ENCODE peak calls at places on chromosomes 7 and 10, in seven cellular contexts. U is type B pancreatic cell; I is MCF 10A; W is SJSA1; X is WERI-Rb-1; A is stimulated activated CD8-positive, alpha-beta memory T cell treated with anti-CD3 and anti-CD28 coated beads, Interleukin-2, amount 100 ng/mL, for 1 hour; R is GM04503. S is an unnamed sample.

GRCh38 chr7:48337012-48337621 is 165.9 kb downstream of the ABCA13 start:
- DNase-seq in W (no peak), U (no peak), R (no peak), I (peak; percentile 47), X (peak; percentile 39), A (no peak), S (no peak)

GRCh38 chr10:61942997-61943457 is 41.5 kb downstream of the ARID5B start:
- DNase-seq in R (peak; percentile 28), W (no peak), A (no peak), U (no peak), X (no peak), I (peak; percentile 35), S (no peak)

GRCh38 chr7:94483843-94484242 is 25.8 kb upstream of the CASD1 start:
- DNase-seq in R (no peak), W (no peak), X (no peak), U (no peak), A (no peak), I (no peak), S (no peak)

GRCh38 chr7:72405389-72405788 is 6.7 kb downstream of the CALN1 start:
- DNase-seq in R (no peak), U (no peak), I (peak; percentile 57), A (no peak), W (no peak), X (no peak), S (no peak)

GRCh38 chr10:13686331-13686752 is 99.6 kb downstream of the PRPF18 start:
- DNase-seq in U (no peak), W (no peak), X (no peak), A (no peak), I (no peak), R (no peak), S (no peak)

GRCh38 chr7:157047148-157047547 is 36.7 kb upstream of the MNX1 start:
- DNase-seq in I (no peak), X (no peak), W (no peak), A (no peak), U (no peak), R (no peak), S (no peak)

GRCh38 chr7:38311329-38311937 is 38.0 kb upstream of the TARP start:
- DNase-seq in R (no peak), W (no peak), U (no peak), X (peak; percentile 77), A (no peak), I (no peak), S (no peak)

GRCh38 chr7:17434841-17435692 is 136.6 kb downstream of the AHR start:
- DNase-seq in R (no peak), W (no peak), A (no peak), U (no peak), X (no peak), I (no peak), S (no peak)

GRCh38 chr10:98373691-98374090 is 41.3 kb downstream of the PYROXD2 start:
- DNase-seq in I (no peak), R (no peak), X (no peak), U (no peak), A (no peak), W (no peak), S (no peak)

GRCh38 chr7:15245801-15246200 is 316.0 kb downstream of the AGMO start:
- DNase-seq in W (no peak), R (no peak), U (no peak), I (no peak), X (no peak), A (no peak), S (no peak)

GRCh38 chr7:136228185-136228584 is 251.0 kb upstream of the MTPN start:
- DNase-seq in A (no peak), W (no peak), R (no peak), U (no peak), X (no peak), I (no peak), S (no peak)

GRCh38 chr7:132228240-132228639 is 348.0 kb downstream of the PLXNA4 start:
- DNase-seq in R (no peak), A (no peak), X (no peak), I (no peak), W (no peak), U (no peak), S (no peak)

GRCh38 chr7:590731-591551 is 71.3 kb upstream of the PDGFA start:
- DNase-seq in A (no peak), U (no peak), W (no peak), I (no peak), R (no peak), X (no peak), S (no peak)

GRCh38 chr7:149007146-149007545 is 21.2 kb downstream of the PDIA4 start:
- DNase-seq in X (no peak), I (no peak), W (no peak), A (no peak), R (no peak), U (no peak), S (no peak)

GRCh38 chr10:118725784-118726507 is 28.8 kb downstream of the CACUL1 start:
- DNase-seq in A (no peak), W (no peak), U (no peak), I (no peak), R (peak; percentile 32), X (no peak), S (no peak)

GRCh38 chr7:106262268-106262881 is 22.4 kb downstream of the NAMPT start:
- DNase-seq in A (no peak), I (no peak), X (no peak), W (no peak), U (no peak), R (no peak), S (no peak)

GRCh38 chr10:125756196-125756595 is 19.4 kb downstream of the MMP21 start:
- DNase-seq in A (no peak), I (no peak), W (no peak), R (no peak), U (no peak), X (no peak), S (no peak)

GRCh38 chr7:39336457-39336856 is 229.7 kb upstream of the YAE1 start:
- DNase-seq in U (no peak), R (no peak), I (no peak), W (no peak), X (no peak), A (no peak), S (no peak)

GRCh38 chr7:1555046-1555812 is 776 bp downstream of the TMEM184A start:
- DNase-seq in A (no peak), U (no peak), I (peak; percentile 93), R (peak; percentile 41), W (peak; percentile 97), X (peak; percentile 94), S (no peak)

GRCh38 chr7:6338551-6339274 is 66.3 kb upstream of the CYTH3 start:
- DNase-seq in U (no peak), X (no peak), R (no peak), W (no peak), A (no peak), I (no peak), S (no peak)

GRCh38 chr7:114660007-114660406 is 245.4 kb downstream of the FOXP2 start:
- DNase-seq in X (no peak), I (no peak), A (no peak), U (no peak), R (no peak), W (no peak), S (no peak)

GRCh38 chr7:149856-150636 is 42.3 kb upstream of the FAM20C start:
- DNase-seq in X (no peak), W (no peak), A (no peak), R (no peak), I (no peak), U (peak; percentile 71), S (peak; percentile 11)

GRCh38 chr7:6279937-6280336 is 7.5 kb upstream of the CYTH3 start:
- DNase-seq in U (no peak), I (no peak), R (no peak), A (no peak), W (no peak), X (no peak), S (no peak)

GRCh38 chr7:117259626-117260025 is 63.2 kb downstream of the WNT2 start:
- DNase-seq in X (no peak), W (no peak), A (no peak), I (no peak), R (peak; percentile 69), U (no peak), S (no peak)

GRCh38 chr10:118763202-118763988 is 8.6 kb upstream of the CACUL1 start:
- DNase-seq in X (no peak), R (no peak), A (no peak), I (no peak), U (no peak), W (no peak), S (no peak)

GRCh38 chr10:78353636-78354035 is 320.0 kb downstream of the RPS24 start:
- DNase-seq in I (no peak), A (no peak), U (no peak), R (no peak), W (no peak), X (no peak), S (no peak)

GRCh38 chr10:119306514-119306951 is 99.2 kb downstream of the GRK5 start:
- DNase-seq in W (no peak), A (peak; percentile 45), I (peak; percentile 66), X (no peak), U (no peak), R (no peak), S (peak; percentile 58)

GRCh38 chr7:121081327-121081936 is 92.9 kb downstream of the CPED1 start:
- DNase-seq in X (no peak), U (no peak), W (no peak), I (peak; percentile 71), R (peak; percentile 63), A (no peak), S (no peak)

GRCh38 chr7:2606539-2606936 is 25.2 kb upstream of the TTYH3 start:
- DNase-seq in X (peak; percentile 68), W (no peak), I (no peak), R (no peak), A (no peak), U (no peak), S (no peak)

GRCh38 chr7:42886129-42886528 is 25.7 kb downstream of the C7orf25 start:
- DNase-seq in U (no peak), A (no peak), I (peak; percentile 42), R (no peak), X (no peak), W (no peak), S (no peak)

GRCh38 chr7:97200043-97200442 is 82.5 kb downstream of the SDHAF3 start:
- DNase-seq in U (no peak), W (no peak), A (no peak), R (no peak), X (no peak), I (no peak), S (no peak)

GRCh38 chr7:70229242-70229641 is 631.0 kb downstream of the AUTS2 start:
- DNase-seq in U (no peak), R (no peak), W (no peak), X (no peak), I (no peak), A (no peak), S (no peak)

GRCh38 chr7:41491313-41491712 is 211.6 kb downstream of the INHBA start:
- DNase-seq in A (no peak), R (no peak), X (no peak), I (peak; percentile 38), U (no peak), W (no peak), S (no peak)

S was measured in activated T-helper 1 cell treated with anti-CD3 and anti-CD28 coated beads, Interleukin-2, amount 50 U/mL, for 16 hours.